ENCODE peak calls at places on chromosome 12, in ten cellular contexts. W is ovary, K is heart left ventricle, N is breast epithelium, R is aorta, E is upper lobe of left lung, L is RWPE1, P is transverse colon, Q is neuronal stem cell, X is left ventricle myocardium inferior. Y is an unnamed sample.

GRCh38 chr12:104896710-104897109 is 61.4 kb downstream of the SLC41A2 start:
- DNase-seq in W (no peak), K (no peak), N (no peak), R (no peak), E (no peak), L (no peak), P (no peak), Q (no peak), X (no peak), Y (no peak)

GRCh38 chr12:62834971-62835547 is 99.9 kb downstream of the PPM1H start:
- DNase-seq in W (no peak), K (peak; percentile 27), N (no peak), R (no peak), E (no peak), L (peak; percentile 17), P (no peak), Q (peak; percentile 46), X (no peak), Y (no peak)

GRCh38 chr12:16880864-16881285 is 274.9 kb upstream of the LMO3 start:
- DNase-seq in W (no peak), K (no peak), N (no peak), R (no peak), E (no peak), L (no peak), P (peak; percentile 20), Q (peak; percentile 18), X (no peak), Y (peak; percentile 57)

GRCh38 chr12:1880876-1881275 is 37.6 kb downstream of the CACNA2D4 start:
- DNase-seq in W (no peak), K (no peak), N (no peak), R (no peak), E (no peak), L (no peak), P (no peak), Q (no peak), X (no peak), Y (peak; percentile 7)

GRCh38 chr12:110343921-110344555 is 59.5 kb downstream of the ANAPC7 start:
- DNase-seq in W (no peak), K (no peak), N (no peak), R (no peak), E (no peak), L (no peak), P (no peak), Q (no peak), X (no peak), Y (no peak)

GRCh38 chr12:15883536-15883935 is 1.3 kb downstream of the STRAP start:
- DNase-seq in W (no peak), K (no peak), N (no peak), R (no peak), E (no peak), L (no peak), P (no peak), Q (no peak), X (no peak), Y (no peak)

GRCh38 chr12:114476159-114476558 is 70.2 kb upstream of the TBX5 start:
- DNase-seq in W (no peak), K (no peak), N (no peak), R (no peak), E (no peak), L (no peak), P (no peak), Q (no peak), X (no peak), Y (no peak)

GRCh38 chr12:94261119-94261518 is 112.7 kb downstream of the PLXNC1 start:
- DNase-seq in W (no peak), K (no peak), N (no peak), R (no peak), E (no peak), L (no peak), P (no peak), Q (peak; percentile 59), X (no peak), Y (no peak)

GRCh38 chr12:89610366-89610765 is 84.5 kb upstream of the POC1B start:
- DNase-seq in W (no peak), K (no peak), N (no peak), R (no peak), E (no peak), L (no peak), P (no peak), Q (no peak), X (no peak), Y (no peak)
- H3K27ac ChIP-seq in W (no peak overlapping the region), K (no peak overlapping the region), N (no peak overlapping the region), R (no peak overlapping the region), E (no peak overlapping the region), L (no peak overlapping the region), P (no peak overlapping the region), Q (no peak overlapping the region), X (no peak overlapping the region), Y (no peak overlapping the region)

DNA sequence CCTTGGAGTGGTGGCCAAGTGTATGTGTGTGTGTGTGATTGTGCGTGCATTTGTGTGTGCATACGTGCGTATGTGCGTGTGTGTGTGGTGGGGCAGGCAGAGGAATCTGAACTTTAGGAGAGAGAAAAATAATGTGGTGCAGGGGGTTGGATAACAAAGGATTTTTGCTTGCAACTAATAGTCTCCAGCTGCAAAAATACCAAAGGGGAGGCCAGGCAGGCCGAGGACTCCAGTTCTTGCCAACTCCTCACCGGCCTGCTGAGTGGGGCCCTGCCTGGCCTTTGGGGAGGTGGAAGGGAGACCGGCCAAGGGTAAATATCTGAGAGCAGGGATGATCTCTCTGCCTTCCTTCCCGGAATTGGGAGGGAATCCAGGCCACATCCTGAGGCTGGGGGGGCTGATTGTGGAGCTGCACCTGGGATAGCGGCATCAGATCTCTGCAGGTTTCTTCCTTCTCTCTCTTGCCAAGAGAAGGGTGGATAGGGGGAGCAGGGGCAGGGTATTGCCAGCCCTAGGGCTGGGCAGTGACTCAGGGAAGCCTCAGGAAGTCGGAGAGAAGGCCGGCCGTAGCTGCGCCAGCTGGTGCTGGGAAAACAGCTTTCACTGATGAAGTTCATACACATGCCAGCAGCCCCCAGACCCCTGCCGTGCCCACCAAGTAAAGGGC is 4.5 kb upstream of the LRP1-AS start:
- DNase-seq in W (peak; percentile 88), K (no peak), N (no peak), R (peak; percentile 86), E (peak; percentile 59), L (peak; percentile 88), P (no peak), Q (no peak), X (peak; percentile 61), Y (no peak)
- H3K27ac ChIP-seq in W (peak overlapping the region; percentile 18), K (peak overlapping the region; percentile 84), N (peak overlapping the region; percentile 77), R (peak overlapping the region; percentile 91), E (peak overlapping the region; percentile 82), L (peak overlapping the region; percentile 98), P (peak overlapping the region; percentile 97), Q (no peak overlapping the region), X (peak overlapping the region; percentile 94), Y (peak overlapping the region; percentile 84)

GRCh38 chr12:64169999-64170398 is 52.1 kb downstream of the KICS2 start:
- DNase-seq in W (no peak), K (no peak), N (no peak), R (no peak), E (no peak), L (peak; percentile 49), P (no peak), Q (no peak), X (no peak), Y (no peak)

GRCh38 chr12:64171715-64172114 is 50.4 kb downstream of the KICS2 start:
- DNase-seq in W (no peak), K (no peak), N (no peak), R (no peak), E (no peak), L (no peak), P (no peak), Q (no peak), X (no peak), Y (no peak)

GRCh38 chr12:64175254-64175945 is 46.7 kb downstream of the KICS2 start:
- DNase-seq in W (no peak), K (no peak), N (no peak), R (no peak), E (no peak), L (no peak), P (no peak), Q (no peak), X (no peak), Y (no peak)

GRCh38 chr12:64173456-64173855 is 48.6 kb downstream of the KICS2 start:
- DNase-seq in W (no peak), K (no peak), N (no peak), R (no peak), E (no peak), L (no peak), P (no peak), Q (no peak), X (no peak), Y (no peak)

GRCh38 chr12:64172143-64172970 is 49.7 kb downstream of the KICS2 start:
- DNase-seq in W (no peak), K (no peak), N (no peak), R (no peak), E (no peak), L (no peak), P (no peak), Q (no peak), X (no peak), Y (no peak)
- H3K27ac ChIP-seq in W (no peak overlapping the region), K (no peak overlapping the region), N (no peak overlapping the region), R (no peak overlapping the region), E (no peak overlapping the region), L (no peak overlapping the region), P (no peak overlapping the region), Q (no peak overlapping the region), X (no peak overlapping the region), Y (no peak overlapping the region)

GRCh38 chr12:4032906-4033628 is 159.9 kb upstream of the PARP11 start:
- DNase-seq in W (no peak), K (no peak), N (no peak), R (no peak), E (no peak), L (peak; percentile 29), P (no peak), Q (no peak), X (no peak), Y (no peak)
- H3K27ac ChIP-seq in W (no peak overlapping the region), K (no peak overlapping the region), N (peak overlapping the region; percentile 29), R (no peak overlapping the region), E (peak overlapping the region; percentile 31), L (peak overlapping the region; percentile 90), P (no peak overlapping the region), Q (no peak overlapping the region), X (no peak overlapping the region), Y (no peak overlapping the region)

GRCh38 chr12:67241482-67241881 is 27.7 kb upstream of the CAND1 start:
- DNase-seq in W (no peak), K (no peak), N (no peak), R (no peak), E (no peak), L (no peak), P (no peak), Q (no peak), X (no peak), Y (no peak)

GRCh38 chr12:67243260-67243659 is 25.9 kb upstream of the CAND1 start:
- DNase-seq in W (no peak), K (no peak), N (no peak), R (no peak), E (no peak), L (no peak), P (no peak), Q (no peak), X (no peak), Y (no peak)

GRCh38 chr12:67237231-67237630 is 31.9 kb upstream of the CAND1 start:
- DNase-seq in W (no peak), K (no peak), N (no peak), R (no peak), E (no peak), L (no peak), P (no peak), Q (no peak), X (no peak), Y (no peak)

GRCh38 chr12:67239061-67239460 is 30.1 kb upstream of the CAND1 start:
- DNase-seq in W (no peak), K (no peak), N (no peak), R (no peak), E (no peak), L (no peak), P (no peak), Q (no peak), X (no peak), Y (no peak)
- H3K27ac ChIP-seq in W (no peak overlapping the region), K (no peak overlapping the region), N (no peak overlapping the region), R (no peak overlapping the region), E (no peak overlapping the region), L (no peak overlapping the region), P (no peak overlapping the region), Q (no peak overlapping the region), X (no peak overlapping the region), Y (no peak overlapping the region)